ENCODE peak calls at places on chromosomes 4 and X, in eight cellular contexts. F is AG09309, Z is A549, I is AG04450, M is Karpas-422, L is mammary epithelial cell, O is astrocyte of the cerebellum, G is GM20000. A is an unnamed sample.

GRCh38 chr4:66991521-66991920 is 553.8 kb downstream of the CENPC start:
- DNase-seq in M (no peak), I (no peak), F (no peak), Z (no peak), G (no peak), O (peak; percentile 9), L (no peak), A (no peak)

GRCh38 chr4:140688711-140689598 is 67.2 kb downstream of the TBC1D9 start:
- DNase-seq in I (no peak), L (no peak), G (no peak), Z (no peak), M (no peak), F (no peak), O (no peak), A (no peak)

GRCh38 chr4:48767530-48767929 is 12.5 kb downstream of the FRYL start:
- DNase-seq in L (no peak), O (no peak), M (no peak), F (no peak), I (no peak), G (no peak), Z (no peak), A (no peak)

GRCh38 chr4:42655921-42656735 is 777 bp downstream of the ATP8A1 start:
- DNase-seq in Z (no peak), G (peak; percentile 64), F (no peak), I (no peak), L (no peak), M (peak; percentile 81), O (no peak), A (peak; percentile 33)

GRCh38 chr4:88573995-88574394 is 18.3 kb upstream of the HERC3 start:
- DNase-seq in F (no peak), I (no peak), M (no peak), O (no peak), Z (peak; percentile 24), G (no peak), L (no peak), A (no peak)

GRCh38 chr4:146485968-146486367 is 35.8 kb downstream of the SLC10A7 start:
- DNase-seq in I (no peak), F (no peak), G (peak; percentile 8), L (no peak), M (no peak), Z (no peak), O (no peak), A (no peak)

GRCh38 chr4:52657630-52658501 is 1.2 kb downstream of the USP46 start:
- DNase-seq in Z (peak; percentile 9), O (no peak), F (no peak), I (peak; percentile 42), G (no peak), L (peak; percentile 24), M (no peak), A (no peak)

GRCh38 chr4:98642991-98643426 is 15.4 kb downstream of the TSPAN5 start:
- DNase-seq in O (no peak), L (peak; percentile 90), G (no peak), F (no peak), I (no peak), Z (peak; percentile 71), M (no peak), A (no peak)

GRCh38 chr4:119683518-119683917 is 54.9 kb upstream of the PDE5A start:
- DNase-seq in L (no peak), G (no peak), I (peak; percentile 72), F (no peak), O (peak; percentile 41), Z (peak; percentile 37), M (no peak), A (no peak)

GRCh38 chr4:142850478-142850877 is 4.4 kb upstream of the INPP4B start:
- DNase-seq in L (no peak), Z (peak; percentile 20), I (no peak), F (no peak), G (no peak), O (no peak), M (no peak), A (no peak)

GRCh38 chrX:56995271-56995994 is at the start of gene SPIN3:
- DNase-seq in G (peak; percentile 70), I (no peak), O (peak; percentile 24), L (peak; percentile 63), F (no peak), Z (peak; percentile 93), M (no peak), A (peak; percentile 60)

GRCh38 chr4:109185548-109185947 is 116.9 kb downstream of the COL25A1 start:
- DNase-seq in L (no peak), O (no peak), G (no peak), Z (no peak), M (no peak), F (no peak), I (no peak), A (no peak)

GRCh38 chrX:48891402-48892288 is 5.9 kb downstream of the TIMM17B start:
- DNase-seq in I (no peak), L (peak; percentile 85), O (peak; percentile 35), Z (peak; percentile 95), M (peak; percentile 79), G (peak; percentile 76), F (no peak), A (peak; percentile 77)

GRCh38 chr4:54423066-54423465 is 194.0 kb downstream of the PDGFRA start:
- DNase-seq in F (peak; percentile 21), M (no peak), Z (no peak), O (no peak), L (peak; percentile 71), I (no peak), G (no peak), A (no peak)

GRCh38 chr4:91840359-91840758 is 463.4 kb upstream of the GRID2 start:
- DNase-seq in L (no peak), M (no peak), I (no peak), G (no peak), Z (no peak), O (no peak), F (no peak), A (no peak)

GRCh38 chrX:6732101-6732500 is 197.2 kb upstream of the VCX3A start:
- DNase-seq in Z (no peak), L (no peak), M (peak; percentile 62), O (no peak), G (no peak), I (no peak), F (no peak), A (no peak)

GRCh38 chr4:82823062-82823461 is 24.5 kb upstream of the SCD5 start:
- DNase-seq in O (no peak), G (no peak), I (no peak), Z (no peak), M (no peak), F (no peak), L (no peak), A (no peak)

GRCh38 chr4:118557298-118557851 is 127.8 kb upstream of the METTL14 start:
- DNase-seq in Z (no peak), O (peak; percentile 57), M (no peak), L (peak; percentile 83), G (no peak), F (no peak), I (no peak), A (no peak)

GRCh38 chrX:37420179-37420578 is 71.0 kb downstream of the PRRG1 start:
- DNase-seq in M (no peak), L (peak; percentile 51), F (no peak), O (no peak), I (no peak), G (no peak), Z (no peak), A (no peak)

GRCh38 chr4:2962099-2962455 is 1.1 kb downstream of the NOP14 start:
- DNase-seq in L (no peak), Z (no peak), G (peak; percentile 55), O (no peak), F (no peak), M (peak; percentile 62), I (no peak), A (peak; percentile 78)

GRCh38 chrX:997631-998137 is 214.8 kb downstream of the CRLF2 start:
- DNase-seq in O (no peak), G (no peak), I (no peak), L (no peak), Z (no peak), F (no peak), M (no peak), A (no peak)

GRCh38 chr4:90120037-90120436 is 7.2 kb upstream of the CCSER1 start:
- DNase-seq in M (no peak), Z (no peak), I (no peak), L (no peak), G (no peak), O (no peak), F (no peak), A (no peak)

GRCh38 chrX:122422547-122422946 is 761.5 kb upstream of the GRIA3 start:
- DNase-seq in L (no peak), O (no peak), G (no peak), Z (no peak), M (no peak), I (no peak), F (no peak), A (no peak)

GRCh38 chr4:175805863-175806262 is 6.2 kb downstream of the GPM6A start:
- DNase-seq in F (no peak), I (no peak), O (no peak), L (no peak), M (no peak), G (no peak), Z (no peak), A (no peak)

GRCh38 chr4:156692016-156692415 is 279.6 kb downstream of the PDGFC start:
- DNase-seq in I (no peak), L (no peak), Z (no peak), M (no peak), F (no peak), O (no peak), G (no peak), A (no peak)

GRCh38 chrX:107826286-107827136 is 845 bp downstream of the MID2 start:
- DNase-seq in F (no peak), M (peak; percentile 45), Z (peak; percentile 56), I (no peak), L (peak; percentile 41), O (no peak), G (peak; percentile 45), A (peak; percentile 21)

GRCh38 chr4:184444953-184445309 is 29.4 kb downstream of the IRF2 start:
- DNase-seq in O (no peak), M (no peak), F (no peak), G (peak; percentile 74), Z (no peak), L (no peak), I (no peak), A (no peak)

GRCh38 chr4:15037923-15038541 is 35.8 kb downstream of the CPEB2 start:
- DNase-seq in L (no peak), I (no peak), M (no peak), G (no peak), Z (no peak), F (no peak), O (no peak), A (no peak)

GRCh38 chrX:134599173-134599914 is 58.9 kb downstream of the PLAC1 start:
- DNase-seq in Z (no peak), O (peak; percentile 13), G (no peak), M (no peak), L (no peak), I (no peak), F (peak; percentile 75), A (peak; percentile 44)

GRCh38 chr4:16772366-16772850 is 126.0 kb downstream of the LDB2 start:
- DNase-seq in L (no peak), F (no peak), M (no peak), Z (no peak), G (no peak), I (no peak), O (peak; percentile 36), A (no peak)

GRCh38 chrX:120790118-120790517 is 85.5 kb downstream of the CT47B1 start:
- DNase-seq in G (peak; percentile 32), L (peak; percentile 55), I (peak; percentile 29), F (peak; percentile 55), M (peak; percentile 91), Z (peak; percentile 65), O (peak; percentile 67), A (peak; percentile 17)

GRCh38 chrX:70030242-70030823 is 19.4 kb downstream of the AWAT2 start:
- DNase-seq in O (no peak), G (peak; percentile 44), Z (peak; percentile 61), M (peak; percentile 83), L (peak; percentile 51), I (no peak), F (no peak), A (peak; percentile 17)

GRCh38 chr4:140252144-140252741 is 98.3 kb upstream of the MAML3 start:
- DNase-seq in Z (peak; percentile 47), G (peak; percentile 33), O (no peak), I (no peak), M (peak; percentile 69), F (no peak), L (no peak), A (no peak)

GRCh38 chr4:182143086-182143821 is 99.9 kb upstream of the TENM3 start:
- DNase-seq in O (no peak), G (no peak), L (peak; percentile 48), I (no peak), M (no peak), F (no peak), Z (no peak), A (no peak)